ENCODE peak calls at places on chromosome 15, in five cellular contexts. One of them, this sample, is unnamed.

GRCh38 chr15:68307131-68307928 is 29.8 kb downstream of the FEM1B start:
- DNase-seq in CD4-positive, CD25-positive, alpha-beta regulatory T cell: no peak
- DNase-seq in neural progenitor cell: no peak
- DNase-seq in stomach: peak; percentile 11
- DNase-seq in naive thymus-derived CD4-positive, alpha-beta T cell: no peak
- DNase-seq in this sample: no peak

GRCh38 chr15:57064033-57064432 is 145.6 kb downstream of the TCF12 start:
- DNase-seq in CD4-positive, CD25-positive, alpha-beta regulatory T cell: no peak
- DNase-seq in neural progenitor cell: no peak
- DNase-seq in stomach: no peak
- DNase-seq in naive thymus-derived CD4-positive, alpha-beta T cell: no peak
- DNase-seq in this sample: no peak

GRCh38 chr15:52050416-52050815 is 31.4 kb downstream of the MAPK6 start:
- DNase-seq in CD4-positive, CD25-positive, alpha-beta regulatory T cell: no peak
- DNase-seq in neural progenitor cell: no peak
- DNase-seq in stomach: no peak
- DNase-seq in naive thymus-derived CD4-positive, alpha-beta T cell: no peak
- DNase-seq in this sample: no peak

GRCh38 chr15:71391421-71392047 is 276.3 kb downstream of the THSD4 start:
- DNase-seq in CD4-positive, CD25-positive, alpha-beta regulatory T cell: no peak
- DNase-seq in neural progenitor cell: peak; percentile 1
- DNase-seq in stomach: no peak
- DNase-seq in naive thymus-derived CD4-positive, alpha-beta T cell: no peak
- DNase-seq in this sample: no peak

GRCh38 chr15:43514241-43515057 is 3.0 kb upstream of the MAP1A start:
- DNase-seq in CD4-positive, CD25-positive, alpha-beta regulatory T cell: no peak
- DNase-seq in neural progenitor cell: peak; percentile 69
- DNase-seq in stomach: no peak
- DNase-seq in naive thymus-derived CD4-positive, alpha-beta T cell: peak; percentile 17
- DNase-seq in this sample: peak; percentile 74

GRCh38 chr15:57356636-57357035 is 19.7 kb upstream of the CGNL1 start:
- DNase-seq in CD4-positive, CD25-positive, alpha-beta regulatory T cell: no peak
- DNase-seq in neural progenitor cell: peak; percentile 69
- DNase-seq in stomach: no peak
- DNase-seq in naive thymus-derived CD4-positive, alpha-beta T cell: no peak
- DNase-seq in this sample: no peak

GRCh38 chr15:37101634-37102314 is 1.4 kb upstream of the MEIS2 start:
- DNase-seq in CD4-positive, CD25-positive, alpha-beta regulatory T cell: no peak
- DNase-seq in neural progenitor cell: peak; percentile 92
- DNase-seq in stomach: peak; percentile 74
- DNase-seq in naive thymus-derived CD4-positive, alpha-beta T cell: no peak
- DNase-seq in this sample: peak; percentile 85

GRCh38 chr15:33561407-33561806 is 250.6 kb downstream of the RYR3 start:
- DNase-seq in CD4-positive, CD25-positive, alpha-beta regulatory T cell: no peak
- DNase-seq in neural progenitor cell: no peak
- DNase-seq in stomach: no peak
- DNase-seq in naive thymus-derived CD4-positive, alpha-beta T cell: no peak
- DNase-seq in this sample: no peak

GRCh38 chr15:80892414-80892813 is 97.2 kb downstream of the MESD start:
- DNase-seq in CD4-positive, CD25-positive, alpha-beta regulatory T cell: no peak
- DNase-seq in neural progenitor cell: no peak
- DNase-seq in stomach: no peak
- DNase-seq in naive thymus-derived CD4-positive, alpha-beta T cell: no peak
- DNase-seq in this sample: no peak

GRCh38 chr15:97909291-97909891 is 51.1 kb upstream of the ARRDC4 start:
- DNase-seq in CD4-positive, CD25-positive, alpha-beta regulatory T cell: peak; percentile 1
- DNase-seq in neural progenitor cell: peak; percentile 80
- DNase-seq in stomach: peak; percentile 74
- DNase-seq in naive thymus-derived CD4-positive, alpha-beta T cell: peak; percentile 43
- DNase-seq in this sample: peak; percentile 58

GRCh38 chr15:48696627-48697312 is 51.3 kb upstream of the FBN1 start:
- DNase-seq in CD4-positive, CD25-positive, alpha-beta regulatory T cell: no peak
- DNase-seq in neural progenitor cell: no peak
- DNase-seq in stomach: no peak
- DNase-seq in naive thymus-derived CD4-positive, alpha-beta T cell: no peak
- DNase-seq in this sample: no peak

GRCh38 chr15:37031198-37031597 is 69.2 kb downstream of the MEIS2 start:
- DNase-seq in CD4-positive, CD25-positive, alpha-beta regulatory T cell: no peak
- DNase-seq in neural progenitor cell: no peak
- DNase-seq in stomach: no peak
- DNase-seq in naive thymus-derived CD4-positive, alpha-beta T cell: no peak
- DNase-seq in this sample: no peak

GRCh38 chr15:37133619-37134018 is 33.3 kb upstream of the MEIS2 start:
- DNase-seq in CD4-positive, CD25-positive, alpha-beta regulatory T cell: no peak
- DNase-seq in neural progenitor cell: no peak
- DNase-seq in stomach: no peak
- DNase-seq in naive thymus-derived CD4-positive, alpha-beta T cell: no peak
- DNase-seq in this sample: no peak

GRCh38 chr15:57861805-57862586 is 155.5 kb downstream of the POLR2M start:
- DNase-seq in CD4-positive, CD25-positive, alpha-beta regulatory T cell: no peak
- DNase-seq in neural progenitor cell: no peak
- DNase-seq in stomach: no peak
- DNase-seq in naive thymus-derived CD4-positive, alpha-beta T cell: no peak
- DNase-seq in this sample: no peak

GRCh38 chr15:90871097-90871715 is 2.8 kb downstream of the FURIN start:
- DNase-seq in CD4-positive, CD25-positive, alpha-beta regulatory T cell: peak; percentile 25
- DNase-seq in neural progenitor cell: peak; percentile 54
- DNase-seq in stomach: no peak
- DNase-seq in naive thymus-derived CD4-positive, alpha-beta T cell: peak; percentile 34
- DNase-seq in this sample: peak; percentile 42

GRCh38 chr15:68782589-68783161 is 38.0 kb downstream of the ANP32A start:
- DNase-seq in CD4-positive, CD25-positive, alpha-beta regulatory T cell: no peak
- DNase-seq in neural progenitor cell: no peak
- DNase-seq in stomach: no peak
- DNase-seq in naive thymus-derived CD4-positive, alpha-beta T cell: no peak
- DNase-seq in this sample: no peak

GRCh38 chr15:28930011-28930410 is 44.2 kb downstream of the APBA2 start:
- DNase-seq in CD4-positive, CD25-positive, alpha-beta regulatory T cell: no peak
- DNase-seq in neural progenitor cell: no peak
- DNase-seq in stomach: no peak
- DNase-seq in naive thymus-derived CD4-positive, alpha-beta T cell: no peak
- DNase-seq in this sample: no peak

GRCh38 chr15:75231836-75232235 is 26.3 kb upstream of the GOLGA6C start:
- DNase-seq in CD4-positive, CD25-positive, alpha-beta regulatory T cell: no peak
- DNase-seq in neural progenitor cell: no peak
- DNase-seq in stomach: no peak
- DNase-seq in naive thymus-derived CD4-positive, alpha-beta T cell: no peak
- DNase-seq in this sample: no peak

GRCh38 chr15:41870689-41871081 is 23.2 kb downstream of the SPTBN5 start:
- DNase-seq in CD4-positive, CD25-positive, alpha-beta regulatory T cell: peak; percentile 15
- DNase-seq in neural progenitor cell: no peak
- DNase-seq in stomach: no peak
- DNase-seq in naive thymus-derived CD4-positive, alpha-beta T cell: peak; percentile 68
- DNase-seq in this sample: no peak

GRCh38 chr15:39191871-39192281 is 389.0 kb upstream of the THBS1 start:
- DNase-seq in CD4-positive, CD25-positive, alpha-beta regulatory T cell: no peak
- DNase-seq in neural progenitor cell: no peak
- DNase-seq in stomach: no peak
- DNase-seq in naive thymus-derived CD4-positive, alpha-beta T cell: no peak
- DNase-seq in this sample: no peak

GRCh38 chr15:58182460-58183163 is 44.4 kb downstream of the AQP9 start:
- DNase-seq in CD4-positive, CD25-positive, alpha-beta regulatory T cell: no peak
- DNase-seq in neural progenitor cell: peak; percentile 79
- DNase-seq in stomach: peak; percentile 31
- DNase-seq in naive thymus-derived CD4-positive, alpha-beta T cell: no peak
- DNase-seq in this sample: peak; percentile 30

GRCh38 chr15:63065262-63066234 is 23.0 kb downstream of the TPM1 start:
- DNase-seq in CD4-positive, CD25-positive, alpha-beta regulatory T cell: no peak
- DNase-seq in neural progenitor cell: no peak
- DNase-seq in stomach: no peak
- DNase-seq in naive thymus-derived CD4-positive, alpha-beta T cell: no peak
- DNase-seq in this sample: no peak

GRCh38 chr15:73954188-73955145 is 28.2 kb downstream of the LOXL1 start:
- DNase-seq in CD4-positive, CD25-positive, alpha-beta regulatory T cell: no peak
- DNase-seq in neural progenitor cell: no peak
- DNase-seq in stomach: no peak
- DNase-seq in naive thymus-derived CD4-positive, alpha-beta T cell: no peak
- DNase-seq in this sample: no peak

GRCh38 chr15:91954211-91954804 is 100.8 kb downstream of the SLCO3A1 start:
- DNase-seq in CD4-positive, CD25-positive, alpha-beta regulatory T cell: no peak
- DNase-seq in neural progenitor cell: no peak
- DNase-seq in stomach: no peak
- DNase-seq in naive thymus-derived CD4-positive, alpha-beta T cell: no peak
- DNase-seq in this sample: no peak

GRCh38 chr15:92149029-92149428 is 244.7 kb upstream of the ST8SIA2 start:
- DNase-seq in CD4-positive, CD25-positive, alpha-beta regulatory T cell: no peak
- DNase-seq in neural progenitor cell: no peak
- DNase-seq in stomach: no peak
- DNase-seq in naive thymus-derived CD4-positive, alpha-beta T cell: no peak
- DNase-seq in this sample: no peak

GRCh38 chr15:90482124-90483011 is 47.4 kb upstream of the CRTC3 start:
- DNase-seq in CD4-positive, CD25-positive, alpha-beta regulatory T cell: peak; percentile 19
- DNase-seq in neural progenitor cell: peak; percentile 59
- DNase-seq in stomach: peak; percentile 53
- DNase-seq in naive thymus-derived CD4-positive, alpha-beta T cell: peak; percentile 48
- DNase-seq in this sample: no peak

GRCh38 chr15:65278480-65278879 is 8.2 kb downstream of the PARP16 start:
- DNase-seq in CD4-positive, CD25-positive, alpha-beta regulatory T cell: no peak
- DNase-seq in neural progenitor cell: no peak
- DNase-seq in stomach: no peak
- DNase-seq in naive thymus-derived CD4-positive, alpha-beta T cell: no peak
- DNase-seq in this sample: no peak

GRCh38 chr15:85755942-85756341 is 38.8 kb downstream of the KLHL25 start:
- DNase-seq in CD4-positive, CD25-positive, alpha-beta regulatory T cell: no peak
- DNase-seq in neural progenitor cell: no peak
- DNase-seq in stomach: no peak
- DNase-seq in naive thymus-derived CD4-positive, alpha-beta T cell: no peak
- DNase-seq in this sample: no peak

GRCh38 chr15:87753539-87753938 is 503.0 kb downstream of the NTRK3 start:
- DNase-seq in CD4-positive, CD25-positive, alpha-beta regulatory T cell: no peak
- DNase-seq in neural progenitor cell: no peak
- DNase-seq in stomach: no peak
- DNase-seq in naive thymus-derived CD4-positive, alpha-beta T cell: no peak
- DNase-seq in this sample: no peak

GRCh38 chr15:48671381-48672022 is 26.0 kb upstream of the FBN1 start:
- DNase-seq in CD4-positive, CD25-positive, alpha-beta regulatory T cell: no peak
- DNase-seq in neural progenitor cell: no peak
- DNase-seq in stomach: no peak
- DNase-seq in naive thymus-derived CD4-positive, alpha-beta T cell: no peak
- DNase-seq in this sample: peak; percentile 52

GRCh38 chr15:52251144-52251860 is 44.3 kb downstream of the MYO5C start:
- DNase-seq in CD4-positive, CD25-positive, alpha-beta regulatory T cell: no peak
- DNase-seq in neural progenitor cell: no peak
- DNase-seq in stomach: no peak
- DNase-seq in naive thymus-derived CD4-positive, alpha-beta T cell: no peak
- DNase-seq in this sample: no peak

GRCh38 chr15:64045774-64046346 is 425 bp downstream of the DAPK2 start:
- DNase-seq in CD4-positive, CD25-positive, alpha-beta regulatory T cell: no peak
- DNase-seq in neural progenitor cell: no peak
- DNase-seq in stomach: peak; percentile 27
- DNase-seq in naive thymus-derived CD4-positive, alpha-beta T cell: no peak
- DNase-seq in this sample: peak; percentile 50

DNA sequence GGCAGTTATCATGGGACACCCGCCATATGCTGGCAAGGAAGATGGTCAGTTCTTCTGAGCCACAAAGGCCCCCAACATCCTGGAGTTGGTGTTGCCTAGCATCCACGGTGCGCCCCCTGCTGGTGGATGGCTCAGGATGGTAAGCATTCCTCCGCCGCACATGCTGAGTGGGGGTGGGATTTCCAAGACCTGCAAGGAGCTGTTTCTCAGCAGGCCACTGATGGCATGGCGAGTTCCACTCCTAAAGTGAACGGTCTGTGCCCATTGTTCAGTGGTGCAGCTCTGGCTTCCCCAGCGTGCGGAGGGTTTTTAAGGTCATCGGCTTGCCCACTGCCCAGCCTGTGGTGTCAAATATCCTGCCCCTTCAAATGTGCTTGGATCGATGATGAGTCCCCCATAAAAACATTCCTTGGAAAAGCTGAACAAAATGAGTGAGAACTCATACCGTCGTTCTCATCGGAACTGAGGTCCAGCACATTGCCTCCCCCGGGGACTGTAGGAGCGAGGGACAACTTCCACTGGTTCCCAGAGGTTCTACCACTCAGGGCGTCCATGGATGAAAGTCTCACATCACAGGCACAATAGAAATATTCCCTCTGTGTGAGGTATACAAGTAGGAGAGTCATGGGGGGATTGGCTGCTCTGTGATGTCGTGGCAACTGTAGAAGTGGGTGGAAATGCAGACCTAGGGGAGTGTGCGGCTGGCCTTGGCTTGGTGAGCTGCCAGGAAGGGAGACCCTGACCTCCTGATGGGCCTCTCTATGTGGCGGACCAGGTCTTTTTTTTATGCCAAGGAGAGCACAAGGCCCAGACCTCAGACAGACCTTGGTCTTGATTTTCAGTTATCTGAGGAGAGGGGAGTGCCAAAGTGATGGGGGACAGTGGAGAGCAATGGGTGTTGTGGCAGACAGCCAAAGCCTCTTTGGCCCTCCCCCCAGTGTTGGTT is 102.0 kb downstream of the SNRPN start:
- DNase-seq in CD4-positive, CD25-positive, alpha-beta regulatory T cell: no peak
- DNase-seq in neural progenitor cell: no peak
- DNase-seq in stomach: peak; percentile 17
- DNase-seq in naive thymus-derived CD4-positive, alpha-beta T cell: no peak
- DNase-seq in this sample: no peak
- H3K36me3 ChIP-seq in CD4-positive, CD25-positive, alpha-beta regulatory T cell: peaks cover 35% of the 10 kb centered on the region
- H3K36me3 ChIP-seq in neural progenitor cell: peaks cover 32% of the 10 kb centered on the region
- H3K36me3 ChIP-seq in stomach: peaks cover 100% of the 10 kb centered on the region
- H3K36me3 ChIP-seq in naive thymus-derived CD4-positive, alpha-beta T cell: peaks cover 100% of the 10 kb centered on the region
- H3K36me3 ChIP-seq in this sample: peaks cover 100% of the 10 kb centered on the region

GRCh38 chr15:89122532-89123525 is 34.6 kb downstream of the ABHD2 start:
- DNase-seq in CD4-positive, CD25-positive, alpha-beta regulatory T cell: no peak
- DNase-seq in neural progenitor cell: no peak
- DNase-seq in stomach: no peak
- DNase-seq in naive thymus-derived CD4-positive, alpha-beta T cell: no peak
- DNase-seq in this sample: no peak
- H3K4me1 ChIP-seq in CD4-positive, CD25-positive, alpha-beta regulatory T cell: no peaks in the 10 kb centered on the region
- H3K4me1 ChIP-seq in neural progenitor cell: no peaks in the 10 kb centered on the region
- H3K4me1 ChIP-seq in stomach: peaks cover 66% of the 10 kb centered on the region
- H3K4me1 ChIP-seq in naive thymus-derived CD4-positive, alpha-beta T cell: no peaks in the 10 kb centered on the region
- H3K4me1 ChIP-seq in this sample: peaks cover 96% of the 10 kb centered on the region

GRCh38 chr15:47523669-47524068 is 193.6 kb upstream of the SEMA6D start:
- DNase-seq in CD4-positive, CD25-positive, alpha-beta regulatory T cell: no peak
- DNase-seq in neural progenitor cell: no peak
- DNase-seq in stomach: no peak
- DNase-seq in naive thymus-derived CD4-positive, alpha-beta T cell: no peak
- DNase-seq in this sample: no peak
- H3K36me3 ChIP-seq in CD4-positive, CD25-positive, alpha-beta regulatory T cell: no peaks in the 10 kb centered on the region
- H3K36me3 ChIP-seq in neural progenitor cell: no peaks in the 10 kb centered on the region
- H3K36me3 ChIP-seq in stomach: no peaks in the 10 kb centered on the region
- H3K36me3 ChIP-seq in naive thymus-derived CD4-positive, alpha-beta T cell: no peaks in the 10 kb centered on the region
- H3K36me3 ChIP-seq in this sample: no peaks in the 10 kb centered on the region

DNA sequence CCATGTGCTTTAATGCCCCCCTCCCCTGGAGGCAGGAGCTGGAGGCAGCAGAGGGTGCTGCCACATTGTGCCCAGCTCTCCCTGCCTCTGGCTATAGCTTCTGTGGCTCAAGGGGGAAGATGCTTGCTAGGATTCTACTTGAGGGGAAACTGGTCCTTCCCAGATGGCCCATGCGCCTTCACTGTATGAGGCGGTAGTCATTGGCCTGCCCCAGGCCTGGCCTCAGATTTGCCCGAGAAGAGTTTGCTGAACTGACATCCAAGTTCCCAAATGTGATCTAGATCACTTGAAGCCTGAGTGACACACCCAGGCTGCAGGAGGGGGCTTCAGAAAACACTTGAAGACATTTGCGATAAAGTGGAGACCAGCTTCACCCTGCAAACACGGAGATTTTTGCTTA is 4.1 kb downstream of the SYNM start:
- DNase-seq in CD4-positive, CD25-positive, alpha-beta regulatory T cell: no peak
- DNase-seq in neural progenitor cell: no peak
- DNase-seq in stomach: no peak
- DNase-seq in naive thymus-derived CD4-positive, alpha-beta T cell: no peak
- DNase-seq in this sample: no peak
- H3K4me1 ChIP-seq in CD4-positive, CD25-positive, alpha-beta regulatory T cell: no peaks in the 10 kb centered on the region
- H3K4me1 ChIP-seq in neural progenitor cell: no peaks in the 10 kb centered on the region
- H3K4me1 ChIP-seq in stomach: peaks cover 12% of the 10 kb centered on the region
- H3K4me1 ChIP-seq in naive thymus-derived CD4-positive, alpha-beta T cell: no peaks in the 10 kb centered on the region
- H3K4me1 ChIP-seq in this sample: peaks cover 88% of the 10 kb centered on the region